ENCODE peak calls at places on chromosome 11, in nine cellular contexts. One of them, this sample, is unnamed. For H3K27me3, the result is how much of the 10 kb centered on the place peaks cover.

GRCh38 chr11:127919206-127920000 is 668.0 kb downstream of the ETS1 start:
- DNase-seq in brain microvascular endothelial cell: peak
- DNase-seq in CD4-positive, alpha-beta memory T cell: no peak
- DNase-seq in H1: no peak
- DNase-seq in ovary: no peak
- DNase-seq in left ventricle myocardium inferior: no peak
- DNase-seq in K562: no peak
- DNase-seq in pancreas: no peak
- DNase-seq in BE2C: no peak
- DNase-seq in this sample: no peak

GRCh38 chr11:102837151-102837550 is 6.3 kb downstream of the MMP3 start:
- DNase-seq in ovary: no peak
- DNase-seq in H1: no peak
- DNase-seq in left ventricle myocardium inferior: no peak
- DNase-seq in pancreas: no peak
- DNase-seq in K562: no peak
- DNase-seq in CD4-positive, alpha-beta memory T cell: no peak
- DNase-seq in BE2C: no peak
- DNase-seq in brain microvascular endothelial cell: no peak
- DNase-seq in this sample: no peak

GRCh38 chr11:84819128-84819527 is 808.0 kb downstream of the DLG2 start:
- DNase-seq in pancreas: no peak
- DNase-seq in K562: no peak
- DNase-seq in left ventricle myocardium inferior: no peak
- DNase-seq in CD4-positive, alpha-beta memory T cell: no peak
- DNase-seq in brain microvascular endothelial cell: peak
- DNase-seq in BE2C: no peak
- DNase-seq in H1: no peak
- DNase-seq in ovary: no peak
- DNase-seq in this sample: no peak

GRCh38 chr11:111514216-111515031 is at the start of gene HOATZ:
- DNase-seq in ovary: no peak
- DNase-seq in brain microvascular endothelial cell: no peak
- DNase-seq in H1: peak
- DNase-seq in CD4-positive, alpha-beta memory T cell: peak
- DNase-seq in pancreas: no peak
- DNase-seq in left ventricle myocardium inferior: no peak
- DNase-seq in BE2C: peak
- DNase-seq in K562: peak
- DNase-seq in this sample: peak

GRCh38 chr11:123590296-123590912 is 64.0 kb downstream of the SCN3B start:
- DNase-seq in brain microvascular endothelial cell: peak
- DNase-seq in BE2C: no peak
- DNase-seq in K562: no peak
- DNase-seq in CD4-positive, alpha-beta memory T cell: no peak
- DNase-seq in pancreas: peak
- DNase-seq in left ventricle myocardium inferior: no peak
- DNase-seq in H1: no peak
- DNase-seq in ovary: no peak
- DNase-seq in this sample: no peak

GRCh38 chr11:1559103-1559951 is 12.7 kb downstream of the DUSP8 start:
- DNase-seq in H1: peak
- DNase-seq in K562: no peak
- DNase-seq in BE2C: peak
- DNase-seq in left ventricle myocardium inferior: peak
- DNase-seq in brain microvascular endothelial cell: no peak
- DNase-seq in CD4-positive, alpha-beta memory T cell: no peak
- DNase-seq in pancreas: peak
- DNase-seq in ovary: peak
- DNase-seq in this sample: peak

GRCh38 chr11:101583180-101584128 is at the start of gene TRPC6:
- DNase-seq in K562: no peak
- DNase-seq in ovary: peak
- DNase-seq in BE2C: no peak
- DNase-seq in brain microvascular endothelial cell: peak
- DNase-seq in left ventricle myocardium inferior: peak
- DNase-seq in CD4-positive, alpha-beta memory T cell: no peak
- DNase-seq in pancreas: no peak
- DNase-seq in H1: peak
- DNase-seq in this sample: peak

GRCh38 chr11:125373426-125374391 is 122.4 kb downstream of the FEZ1 start:
- DNase-seq in CD4-positive, alpha-beta memory T cell: no peak
- DNase-seq in brain microvascular endothelial cell: peak
- DNase-seq in BE2C: no peak
- DNase-seq in K562: no peak
- DNase-seq in pancreas: no peak
- DNase-seq in left ventricle myocardium inferior: peak
- DNase-seq in H1: no peak
- DNase-seq in ovary: no peak
- DNase-seq in this sample: no peak

GRCh38 chr11:9797300-9797699 is 133.4 kb downstream of the SWAP70 start:
- DNase-seq in left ventricle myocardium inferior: no peak
- DNase-seq in CD4-positive, alpha-beta memory T cell: no peak
- DNase-seq in brain microvascular endothelial cell: no peak
- DNase-seq in pancreas: no peak
- DNase-seq in BE2C: no peak
- DNase-seq in K562: no peak
- DNase-seq in H1: no peak
- DNase-seq in ovary: no peak
- DNase-seq in this sample: no peak

GRCh38 chr11:44313701-44314489 is 4.0 kb upstream of the ALX4 start:
- DNase-seq in pancreas: no peak
- DNase-seq in H1: no peak
- DNase-seq in brain microvascular endothelial cell: no peak
- DNase-seq in BE2C: no peak
- DNase-seq in K562: no peak
- DNase-seq in CD4-positive, alpha-beta memory T cell: no peak
- DNase-seq in left ventricle myocardium inferior: no peak
- DNase-seq in ovary: no peak
- DNase-seq in this sample: peak

GRCh38 chr11:44310456-44311272 is 725 bp upstream of the ALX4 start:
- DNase-seq in left ventricle myocardium inferior: no peak
- DNase-seq in brain microvascular endothelial cell: no peak
- DNase-seq in ovary: no peak
- DNase-seq in H1: peak
- DNase-seq in K562: no peak
- DNase-seq in pancreas: no peak
- DNase-seq in CD4-positive, alpha-beta memory T cell: no peak
- DNase-seq in BE2C: no peak
- DNase-seq in this sample: peak

GRCh38 chr11:44311339-44312261 is 1.7 kb upstream of the ALX4 start:
- DNase-seq in ovary: no peak
- DNase-seq in BE2C: no peak
- DNase-seq in K562: no peak
- DNase-seq in left ventricle myocardium inferior: no peak
- DNase-seq in CD4-positive, alpha-beta memory T cell: no peak
- DNase-seq in brain microvascular endothelial cell: no peak
- DNase-seq in H1: no peak
- DNase-seq in pancreas: no peak
- DNase-seq in this sample: peak

GRCh38 chr11:44314733-44315132 is 4.8 kb upstream of the ALX4 start:
- DNase-seq in CD4-positive, alpha-beta memory T cell: no peak
- DNase-seq in H1: no peak
- DNase-seq in ovary: no peak
- DNase-seq in brain microvascular endothelial cell: no peak
- DNase-seq in left ventricle myocardium inferior: no peak
- DNase-seq in K562: no peak
- DNase-seq in BE2C: no peak
- DNase-seq in pancreas: no peak
- DNase-seq in this sample: no peak

DNA sequence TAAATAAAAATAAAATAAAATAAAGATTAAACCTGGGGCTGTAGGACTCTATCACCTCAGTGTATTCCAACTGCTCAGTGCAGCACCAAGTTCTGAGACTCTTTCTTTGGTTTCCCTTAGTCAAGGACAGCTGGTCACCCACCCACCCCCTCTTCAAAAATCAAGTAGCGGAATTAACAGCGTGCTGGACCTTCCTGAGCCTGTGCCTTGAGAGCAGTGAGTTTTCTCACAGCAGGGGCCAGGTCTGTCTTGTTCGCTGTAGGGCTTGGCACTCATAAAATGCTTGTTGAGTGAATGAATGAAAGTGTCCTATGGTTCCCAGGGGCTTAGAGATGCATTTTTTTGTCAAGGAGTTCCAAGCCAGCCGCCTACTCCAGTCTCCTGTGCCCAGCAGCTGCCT is 2.9 kb upstream of the ALX4 start:
- DNase-seq in CD4-positive, alpha-beta memory T cell: no peak
- DNase-seq in left ventricle myocardium inferior: no peak
- DNase-seq in H1: no peak
- DNase-seq in K562: no peak
- DNase-seq in pancreas: no peak
- DNase-seq in brain microvascular endothelial cell: no peak
- DNase-seq in BE2C: no peak
- DNase-seq in ovary: no peak
- DNase-seq in this sample: peak
- H3K27me3 ChIP-seq in CD4-positive, alpha-beta memory T cell: under half
- H3K27me3 ChIP-seq in left ventricle myocardium inferior: half or more
- H3K27me3 ChIP-seq in H1: half or more
- H3K27me3 ChIP-seq in K562: under half
- H3K27me3 ChIP-seq in pancreas: half or more
- H3K27me3 ChIP-seq in brain microvascular endothelial cell: half or more
- H3K27me3 ChIP-seq in BE2C: half or more
- H3K27me3 ChIP-seq in ovary: under half
- H3K27me3 ChIP-seq in this sample: half or more

DNA sequence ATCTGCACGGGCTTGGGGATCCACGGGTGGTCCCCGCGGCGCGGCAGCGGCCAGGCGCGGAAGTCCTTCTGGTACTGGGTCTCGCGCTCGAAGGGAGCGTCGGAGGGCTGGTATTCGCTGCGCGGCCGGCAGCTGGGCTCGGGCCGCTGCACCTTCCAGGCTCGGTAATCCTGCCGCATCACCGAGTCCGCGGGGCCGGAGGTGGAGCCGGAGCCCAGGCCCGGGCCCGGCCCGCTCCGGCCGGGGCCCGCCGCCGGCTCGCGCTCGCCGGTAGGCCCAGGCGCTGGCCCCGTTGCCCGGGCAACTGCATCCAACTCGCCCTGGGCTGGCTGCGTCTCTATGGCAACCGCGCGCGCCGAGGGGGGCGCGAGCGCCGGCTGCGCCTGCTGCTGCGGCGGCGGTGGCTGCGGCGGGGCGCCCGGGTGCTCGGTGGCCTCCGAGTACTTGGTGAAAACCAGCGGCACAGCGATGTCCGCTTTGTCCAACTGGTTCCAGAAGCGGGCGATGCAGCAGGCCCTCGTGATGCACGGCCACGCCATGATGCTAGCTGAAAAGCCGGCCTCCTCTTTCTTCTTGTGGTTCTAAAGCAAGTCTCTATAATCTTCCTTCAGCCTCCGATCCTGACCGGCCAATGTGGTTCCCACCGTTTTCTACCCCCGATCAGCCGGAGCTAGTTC is 869 bp downstream of the MAP6 start:
- DNase-seq in left ventricle myocardium inferior: peak
- DNase-seq in pancreas: peak
- DNase-seq in BE2C: peak
- DNase-seq in brain microvascular endothelial cell: peak
- DNase-seq in K562: no peak
- DNase-seq in ovary: peak
- DNase-seq in CD4-positive, alpha-beta memory T cell: no peak
- DNase-seq in H1: peak
- DNase-seq in this sample: peak
- H3K27me3 ChIP-seq in left ventricle myocardium inferior: under half
- H3K27me3 ChIP-seq in pancreas: under half
- H3K27me3 ChIP-seq in BE2C: under half
- H3K27me3 ChIP-seq in brain microvascular endothelial cell: half or more
- H3K27me3 ChIP-seq in K562: under half
- H3K27me3 ChIP-seq in ovary: under half
- H3K27me3 ChIP-seq in CD4-positive, alpha-beta memory T cell: under half
- H3K27me3 ChIP-seq in H1: half or more
- H3K27me3 ChIP-seq in this sample: half or more

GRCh38 chr11:120194166-120194565 is 16.7 kb upstream of the OAF start:
- DNase-seq in H1: no peak
- DNase-seq in left ventricle myocardium inferior: no peak
- DNase-seq in BE2C: no peak
- DNase-seq in pancreas: no peak
- DNase-seq in K562: no peak
- DNase-seq in brain microvascular endothelial cell: no peak
- DNase-seq in ovary: no peak
- DNase-seq in CD4-positive, alpha-beta memory T cell: no peak
- DNase-seq in this sample: no peak

GRCh38 chr11:120188371-120188770 is 22.5 kb upstream of the OAF start:
- DNase-seq in K562: no peak
- DNase-seq in CD4-positive, alpha-beta memory T cell: no peak
- DNase-seq in pancreas: no peak
- DNase-seq in H1: no peak
- DNase-seq in ovary: peak
- DNase-seq in brain microvascular endothelial cell: no peak
- DNase-seq in BE2C: no peak
- DNase-seq in left ventricle myocardium inferior: no peak
- DNase-seq in this sample: no peak

GRCh38 chr11:120188831-120189455 is 21.9 kb upstream of the OAF start:
- DNase-seq in H1: no peak
- DNase-seq in left ventricle myocardium inferior: no peak
- DNase-seq in CD4-positive, alpha-beta memory T cell: no peak
- DNase-seq in brain microvascular endothelial cell: no peak
- DNase-seq in ovary: peak
- DNase-seq in K562: no peak
- DNase-seq in pancreas: no peak
- DNase-seq in BE2C: no peak
- DNase-seq in this sample: no peak

GRCh38 chr11:120192831-120193625 is 17.8 kb upstream of the OAF start:
- DNase-seq in left ventricle myocardium inferior: no peak
- DNase-seq in H1: no peak
- DNase-seq in pancreas: no peak
- DNase-seq in K562: no peak
- DNase-seq in brain microvascular endothelial cell: no peak
- DNase-seq in BE2C: no peak
- DNase-seq in ovary: peak
- DNase-seq in CD4-positive, alpha-beta memory T cell: no peak
- DNase-seq in this sample: no peak

GRCh38 chr11:120191058-120191457 is 19.8 kb upstream of the OAF start:
- DNase-seq in left ventricle myocardium inferior: no peak
- DNase-seq in K562: no peak
- DNase-seq in brain microvascular endothelial cell: no peak
- DNase-seq in CD4-positive, alpha-beta memory T cell: no peak
- DNase-seq in ovary: no peak
- DNase-seq in H1: no peak
- DNase-seq in pancreas: no peak
- DNase-seq in BE2C: no peak
- DNase-seq in this sample: no peak
- H3K27me3 ChIP-seq in left ventricle myocardium inferior: under half
- H3K27me3 ChIP-seq in K562: under half
- H3K27me3 ChIP-seq in brain microvascular endothelial cell: under half
- H3K27me3 ChIP-seq in CD4-positive, alpha-beta memory T cell: under half
- H3K27me3 ChIP-seq in ovary: under half
- H3K27me3 ChIP-seq in H1: under half
- H3K27me3 ChIP-seq in pancreas: under half
- H3K27me3 ChIP-seq in BE2C: under half
- H3K27me3 ChIP-seq in this sample: under half

DNA sequence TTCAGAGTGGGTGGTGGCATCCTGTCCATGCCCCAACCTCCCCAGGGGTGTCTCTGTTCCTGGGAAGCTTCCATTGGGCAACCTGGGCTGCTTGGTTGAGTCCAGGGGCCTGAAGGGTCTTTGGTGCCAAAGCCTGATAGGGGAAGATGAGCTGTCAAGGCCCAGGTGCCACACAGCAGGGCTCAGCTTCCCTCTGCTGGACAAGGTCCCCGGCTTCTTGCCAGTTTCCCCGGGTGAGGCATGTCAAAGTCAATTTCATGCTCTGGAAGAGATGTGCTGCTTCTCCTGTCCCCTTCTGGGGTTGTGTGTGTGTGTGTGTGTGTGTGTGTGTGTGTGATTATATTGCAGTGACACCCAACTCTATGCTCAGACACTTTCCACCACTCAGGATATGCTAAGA is 26.9 kb downstream of the TP53I11 start:
- DNase-seq in left ventricle myocardium inferior: no peak
- DNase-seq in H1: no peak
- DNase-seq in K562: no peak
- DNase-seq in brain microvascular endothelial cell: no peak
- DNase-seq in BE2C: no peak
- DNase-seq in pancreas: no peak
- DNase-seq in ovary: no peak
- DNase-seq in CD4-positive, alpha-beta memory T cell: no peak
- DNase-seq in this sample: no peak
- H3K27me3 ChIP-seq in left ventricle myocardium inferior: under half
- H3K27me3 ChIP-seq in H1: under half
- H3K27me3 ChIP-seq in K562: under half
- H3K27me3 ChIP-seq in brain microvascular endothelial cell: under half
- H3K27me3 ChIP-seq in BE2C: under half
- H3K27me3 ChIP-seq in pancreas: under half
- H3K27me3 ChIP-seq in ovary: under half
- H3K27me3 ChIP-seq in CD4-positive, alpha-beta memory T cell: under half
- H3K27me3 ChIP-seq in this sample: under half